ENCODE peak calls at places on chromosomes 4 and X, in four cellular contexts. F is K562, Q is HepG2, J is GM12878. X is an unnamed sample.
A peak's percentile ranks its signal among the peaks of the same experiment; 100 is the strongest.

GRCh38 chrX:118271770-118272169 is 74.1 kb upstream of the WDR44 start:
- DNase-seq in J (no peak), Q (no peak), F (no peak), X (no peak)

GRCh38 chr4:182219400-182219799 is 23.8 kb upstream of the TENM3 start:
- DNase-seq in F (no peak), Q (no peak), J (no peak), X (no peak)

GRCh38 chr4:12140864-12141263 is 712.2 kb upstream of the HS3ST1 start:
- DNase-seq in Q (no peak), F (no peak), J (no peak), X (no peak)

GRCh38 chr4:115664285-115664684 is 550.9 kb upstream of the NDST4 start:
- DNase-seq in F (no peak), Q (no peak), J (no peak), X (peak; percentile 36)

GRCh38 chr4:7309636-7310035 is 117.3 kb downstream of the SORCS2 start:
- DNase-seq in J (no peak), Q (no peak), F (no peak), X (no peak)

GRCh38 chr4:126242679-126243390 is 928.1 kb downstream of the FAT4 start:
- DNase-seq in Q (no peak), J (no peak), F (no peak), X (no peak)

GRCh38 chr4:137819964-137820383 is 287.7 kb upstream of the PCDH18 start:
- DNase-seq in F (no peak), Q (peak; percentile 45), J (peak; percentile 1), X (peak; percentile 53)

GRCh38 chr4:120078216-120078615 is 11.6 kb upstream of the MAD2L1 start:
- DNase-seq in F (no peak), Q (no peak), J (no peak), X (no peak)

GRCh38 chr4:14770025-14770424 is 232.3 kb upstream of the CPEB2 start:
- DNase-seq in J (no peak), Q (no peak), F (no peak), X (no peak)

GRCh38 chrX:56232221-56233082 is at the start of gene KLF8:
- DNase-seq in F (peak; percentile 41), Q (no peak), J (no peak), X (peak; percentile 18)

GRCh38 chr4:114077610-114078009 is 98.2 kb upstream of the ARSJ start:
- DNase-seq in Q (no peak), F (no peak), J (no peak), X (no peak)

GRCh38 chr4:147927377-147928137 is 195.7 kb downstream of the ARHGAP10 start:
- DNase-seq in Q (no peak), J (no peak), F (no peak), X (peak; percentile 39)

GRCh38 chrX:84188320-84188834 is 378 bp upstream of the RPS6KA6 start:
- DNase-seq in F (no peak), Q (no peak), J (no peak), X (peak; percentile 63)

GRCh38 chrX:107551546-107551945 is 76.8 kb upstream of the PRPS1 start:
- DNase-seq in F (no peak), J (no peak), Q (no peak), X (no peak)

GRCh38 chr4:16026155-16026761 is 57.6 kb downstream of the PROM1 start:
- DNase-seq in J (peak; percentile 25), F (peak; percentile 45), Q (peak; percentile 44), X (peak; percentile 40)

GRCh38 chr4:57080781-57081650 is 29.2 kb downstream of the IGFBP7 start:
- DNase-seq in J (no peak), Q (peak; percentile 70), F (no peak), X (no peak)

GRCh38 chrX:96591418-96591817 is 93.2 kb upstream of the DIAPH2 start:
- DNase-seq in F (no peak), J (no peak), Q (no peak), X (no peak)

DNA sequence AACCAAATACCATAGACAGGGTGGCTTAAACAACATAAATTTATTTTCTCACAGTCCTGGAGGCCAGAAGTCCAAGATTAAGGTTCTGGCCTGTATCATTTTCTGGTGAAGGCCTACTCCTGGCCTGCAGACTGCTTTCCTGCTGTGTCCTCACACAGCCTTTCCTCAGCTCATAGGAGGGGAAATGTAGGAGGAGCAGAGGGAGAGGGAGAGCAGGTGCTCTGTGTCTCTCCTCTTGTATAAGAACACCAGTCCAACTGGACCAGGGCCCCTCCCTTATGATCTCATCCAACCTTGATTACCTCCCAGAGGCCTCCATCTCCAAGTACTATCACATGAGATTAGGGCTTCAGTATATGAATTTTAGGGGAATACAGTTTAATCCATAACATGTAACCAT is 34.3 kb downstream of the RAPGEF2 start:
- DNase-seq in Q (no peak), F (no peak), J (no peak), X (no peak)
- TF ChIP-seq BHLHE40 in Q (no peak), F (no peak), J (no peak), X (no peak)

GRCh38 chrX:130836447-130836846 is 66.6 kb downstream of the ENOX2 start:
- DNase-seq in J (no peak), F (no peak), Q (no peak), X (no peak)
- TF ChIP-seq TARDBP in J (no peak), F (no peak), Q (no peak), X (no peak)

DNA sequence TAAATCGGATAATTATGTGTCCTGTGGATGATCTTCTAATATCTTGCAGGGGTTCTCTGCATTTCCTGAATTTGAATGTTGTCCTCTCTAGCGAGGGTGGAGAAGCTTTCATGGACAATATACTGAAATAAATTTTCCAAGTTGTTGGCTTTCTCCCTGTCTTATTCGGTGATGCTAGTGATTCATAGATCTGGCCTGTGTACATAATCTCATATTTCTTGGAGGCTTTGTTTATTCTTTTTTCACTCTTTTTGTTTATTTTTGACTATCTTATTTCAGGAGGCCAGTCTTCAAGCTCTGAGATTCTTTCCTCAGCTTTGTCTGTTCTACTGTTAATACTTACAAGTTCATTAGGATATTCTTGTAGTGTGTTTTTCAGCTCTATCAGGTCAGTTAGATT is 20.7 kb upstream of the CLGN start:
- DNase-seq in Q (no peak), F (no peak), J (no peak), X (no peak)
- TF ChIP-seq BHLHE40 in Q (no peak), F (no peak), J (no peak), X (no peak)

DNA sequence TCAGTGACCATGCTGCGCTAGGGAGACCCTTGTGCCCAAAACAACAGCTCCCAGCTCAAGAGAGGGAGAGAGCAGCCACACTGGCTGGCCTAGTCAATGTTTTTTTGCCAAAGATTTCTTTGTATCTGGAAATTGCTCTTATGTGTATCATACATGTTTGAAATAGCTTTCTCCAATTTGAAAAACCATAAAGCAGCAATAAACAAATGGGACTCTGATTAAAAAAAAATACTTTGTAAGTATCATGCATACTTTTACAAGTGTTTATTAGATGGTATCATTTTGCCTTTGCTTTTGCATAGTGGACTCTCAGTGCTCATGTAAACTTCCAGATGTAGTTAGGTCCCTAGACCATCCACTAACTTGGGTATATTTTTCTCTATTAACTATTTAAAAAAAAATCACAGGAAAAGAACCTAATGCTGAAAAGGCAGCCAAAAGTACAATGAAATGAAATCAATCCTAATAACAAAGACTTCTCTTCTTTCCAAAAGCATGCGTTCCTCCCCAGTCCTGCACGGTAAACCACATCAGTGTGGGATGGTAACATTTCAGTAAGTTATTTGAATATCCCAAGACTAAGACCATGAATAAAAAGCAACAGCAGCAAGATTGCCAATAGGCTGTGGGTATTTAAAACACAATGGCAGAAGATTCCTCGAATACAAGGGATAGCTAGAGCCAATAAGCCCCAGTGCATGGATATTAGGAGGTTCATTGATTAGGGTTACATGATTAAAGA is 117.6 kb downstream of the PALLD start:
- DNase-seq in Q (no peak), J (no peak), F (no peak), X (no peak)
- TF ChIP-seq TARDBP in Q (no peak), J (no peak), F (no peak), X (no peak)

GRCh38 chr4:99833766-99834165 is 17.1 kb downstream of the DAPP1 start:
- DNase-seq in F (no peak), Q (no peak), J (no peak), X (no peak)

GRCh38 chr4:99834569-99834968 is 17.9 kb downstream of the DAPP1 start:
- DNase-seq in F (no peak), Q (no peak), J (no peak), X (no peak)

GRCh38 chr4:99832854-99833253 is 16.2 kb downstream of the DAPP1 start:
- DNase-seq in Q (no peak), J (no peak), F (no peak), X (no peak)

GRCh38 chr4:99835942-99836341 is 19.3 kb downstream of the DAPP1 start:
- DNase-seq in F (no peak), J (no peak), Q (no peak), X (no peak)

DNA sequence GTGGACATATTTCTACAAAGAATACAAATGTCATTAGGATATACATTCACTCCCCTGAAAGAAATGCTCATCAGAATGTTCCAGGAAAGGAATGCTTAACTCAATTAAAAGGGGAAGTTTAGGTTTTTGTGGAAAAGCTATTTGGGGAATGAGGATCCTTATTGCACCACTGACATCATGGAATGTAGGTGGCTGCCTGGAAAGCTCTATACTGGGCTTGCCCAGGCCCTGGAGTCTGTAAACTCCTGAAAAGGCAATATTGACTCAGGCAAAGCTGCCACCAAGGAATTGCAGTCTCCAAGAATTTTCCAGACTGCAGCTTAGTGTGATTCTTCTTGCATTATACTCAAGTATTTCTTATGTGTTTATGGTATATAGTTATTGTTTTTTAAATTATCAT is 15.7 kb downstream of the DAPP1 start:
- DNase-seq in F (no peak), J (no peak), Q (no peak), X (no peak)
- TF ChIP-seq BHLHE40 in F (no peak), J (no peak), Q (no peak), X (no peak)

X was measured in HEK293T.